ENCODE peak calls at places on chromosomes 5 and 9, in ten cellular contexts. R is NB4, S is esophagus muscularis mucosa, C is IMR-90, X is body of pancreas, F is A549, J is uterus, N is thyroid gland, K is tibial nerve, A is HCT116. H is an unnamed sample.

GRCh38 chr5:56440871-56441740 is 208.0 kb upstream of the ANKRD55 start:
- DNase-seq in R (peak), S (no peak), C (peak), X (no peak), F (peak), J (peak), N (peak), K (no peak), A (no peak), H (peak)

GRCh38 chr9:111872886-111873285 is 23.7 kb upstream of the UGCG start:
- DNase-seq in R (no peak), S (no peak), C (no peak), X (no peak), F (no peak), J (no peak), N (no peak), K (no peak), A (no peak), H (no peak)

GRCh38 chr5:97903742-97904141 is 720.7 kb upstream of the RIOK2 start:
- DNase-seq in R (no peak), S (no peak), C (no peak), X (no peak), F (no peak), J (no peak), N (no peak), K (no peak), A (no peak), H (no peak)

GRCh38 chr9:37787059-37787458 is 2.2 kb upstream of the EXOSC3 start:
- DNase-seq in R (no peak), S (no peak), C (no peak), X (no peak), F (no peak), J (no peak), N (no peak), K (no peak), A (no peak), H (no peak)

GRCh38 chr9:108322326-108323098 is 533.3 kb downstream of the ACTL7B start:
- DNase-seq in R (no peak), S (no peak), C (no peak), X (no peak), F (no peak), J (no peak), N (no peak), K (no peak), A (no peak), H (no peak)

GRCh38 chr5:17221843-17222614 is 4.6 kb downstream of the BASP1 start:
- DNase-seq in R (peak), S (no peak), C (no peak), X (no peak), F (no peak), J (no peak), N (no peak), K (no peak), A (no peak), H (no peak)

GRCh38 chr9:120892177-120892747 is 15.3 kb upstream of the PHF19 start:
- DNase-seq in R (no peak), S (no peak), C (no peak), X (no peak), F (no peak), J (no peak), N (no peak), K (no peak), A (no peak), H (no peak)

GRCh38 chr5:2194949-2195348 is 312.2 kb upstream of the IRX4 start:
- DNase-seq in R (no peak), S (no peak), C (no peak), X (no peak), F (no peak), J (no peak), N (no peak), K (no peak), A (no peak), H (no peak)

GRCh38 chr9:7622481-7622880 is 177.1 kb downstream of the DMAC1 start:
- DNase-seq in R (no peak), S (no peak), C (no peak), X (no peak), F (no peak), J (no peak), N (no peak), K (no peak), A (no peak), H (no peak)

GRCh38 chr5:64958757-64959391 is 190.1 kb downstream of the CWC27 start:
- DNase-seq in R (peak), S (no peak), C (peak), X (no peak), F (peak), J (no peak), N (no peak), K (no peak), A (peak), H (peak)

GRCh38 chr5:139395844-139396640 is 1.1 kb upstream of the PROB1 start:
- DNase-seq in R (no peak), S (no peak), C (no peak), X (no peak), F (no peak), J (no peak), N (no peak), K (no peak), A (no peak), H (no peak)

GRCh38 chr9:113953541-113953940 is 77.4 kb downstream of the ZNF618 start:
- DNase-seq in R (no peak), S (no peak), C (peak), X (no peak), F (no peak), J (no peak), N (no peak), K (no peak), A (no peak), H (no peak)

GRCh38 chr9:123356851-123357747 is 1.1 kb downstream of the CRB2 start:
- DNase-seq in R (no peak), S (no peak), C (no peak), X (no peak), F (no peak), J (no peak), N (no peak), K (no peak), A (no peak), H (no peak)

GRCh38 chr9:120583958-120584369 is 4.0 kb upstream of the CDK5RAP2 start:
- DNase-seq in R (peak), S (no peak), C (peak), X (peak), F (peak), J (no peak), N (no peak), K (no peak), A (peak), H (peak)

GRCh38 chr5:143265995-143266394 is 137.5 kb downstream of the NR3C1 start:
- DNase-seq in R (no peak), S (no peak), C (no peak), X (no peak), F (no peak), J (no peak), N (no peak), K (no peak), A (no peak), H (no peak)

GRCh38 chr5:181187500-181188213 is 17.3 kb downstream of the TRIM7 start:
- DNase-seq in R (peak), S (no peak), C (peak), X (peak), F (peak), J (peak), N (peak), K (peak), A (peak), H (no peak)

GRCh38 chr9:79883073-79883645 is 311.4 kb downstream of the TLE4 start:
- DNase-seq in R (peak), S (no peak), C (no peak), X (no peak), F (no peak), J (no peak), N (no peak), K (no peak), A (no peak), H (no peak)

GRCh38 chr9:88781500-88782391 is 209.5 kb upstream of the S1PR3 start:
- DNase-seq in R (peak), S (peak), C (peak), X (no peak), F (peak), J (peak), N (no peak), K (no peak), A (no peak), H (peak)

GRCh38 chr5:170629566-170630175 is 125.9 kb downstream of the KCNIP1 start:
- DNase-seq in R (no peak), S (no peak), C (no peak), X (no peak), F (no peak), J (no peak), N (no peak), K (no peak), A (no peak), H (no peak)

GRCh38 chr5:15690611-15691010 is 190.6 kb downstream of the FBXL7 start:
- DNase-seq in R (no peak), S (no peak), C (peak), X (no peak), F (no peak), J (no peak), N (no peak), K (no peak), A (no peak), H (no peak)

GRCh38 chr5:6110441-6111005 is 267.8 kb downstream of the MED10 start:
- DNase-seq in R (no peak), S (peak), C (no peak), X (no peak), F (no peak), J (no peak), N (no peak), K (no peak), A (no peak), H (no peak)

GRCh38 chr5:159905496-159905895 is 10.8 kb upstream of the ADRA1B start:
- DNase-seq in R (peak), S (no peak), C (peak), X (no peak), F (peak), J (no peak), N (no peak), K (no peak), A (peak), H (no peak)

GRCh38 chr5:143031781-143032724 is 261.9 kb downstream of the ARHGAP26 start:
- DNase-seq in R (no peak), S (no peak), C (no peak), X (no peak), F (no peak), J (no peak), N (no peak), K (no peak), A (no peak), H (no peak)

GRCh38 chr5:37768362-37768761 is 71.5 kb downstream of the GDNF start:
- DNase-seq in R (no peak), S (no peak), C (no peak), X (no peak), F (no peak), J (no peak), N (no peak), K (no peak), A (no peak), H (no peak)

GRCh38 chr9:77215874-77216273 is 38.5 kb downstream of the VPS13A start:
- DNase-seq in R (peak), S (no peak), C (peak), X (no peak), F (peak), J (no peak), N (no peak), K (no peak), A (no peak), H (peak)

GRCh38 chr5:14407746-14408175 is 173.8 kb upstream of the OTULINL start:
- DNase-seq in R (no peak), S (no peak), C (no peak), X (no peak), F (no peak), J (no peak), N (no peak), K (no peak), A (no peak), H (no peak)

GRCh38 chr9:131577005-131578000 is 32.0 kb downstream of the PRRT1B start:
- DNase-seq in R (no peak), S (no peak), C (no peak), X (no peak), F (no peak), J (no peak), N (no peak), K (no peak), A (no peak), H (no peak)

GRCh38 chr5:64384761-64385160 is 121.1 kb upstream of the RGS7BP start:
- DNase-seq in R (peak), S (no peak), C (no peak), X (no peak), F (peak), J (no peak), N (no peak), K (no peak), A (peak), H (peak)

GRCh38 chr5:147391781-147392180 is 118.1 kb downstream of the DPYSL3 start:
- DNase-seq in R (peak), S (no peak), C (peak), X (peak), F (peak), J (peak), N (peak), K (no peak), A (peak), H (peak)

GRCh38 chr9:129597355-129598088 is 23.4 kb downstream of the C9orf50 start:
- DNase-seq in R (no peak), S (no peak), C (peak), X (peak), F (peak), J (peak), N (peak), K (no peak), A (peak), H (no peak)

GRCh38 chr5:169114466-169114865 is 186.5 kb downstream of the SLIT3 start:
- DNase-seq in R (no peak), S (no peak), C (no peak), X (no peak), F (no peak), J (no peak), N (no peak), K (no peak), A (no peak), H (no peak)

GRCh38 chr9:108476574-108476973 is 379.2 kb downstream of the ACTL7B start:
- DNase-seq in R (no peak), S (no peak), C (peak), X (no peak), F (no peak), J (no peak), N (no peak), K (no peak), A (no peak), H (no peak)

GRCh38 chr5:14048434-14048833 is 94.7 kb upstream of the TRIO start:
- DNase-seq in R (no peak), S (no peak), C (peak), X (no peak), F (no peak), J (no peak), N (no peak), K (no peak), A (no peak), H (no peak)

GRCh38 chr9:69970001-69970531 is 73.6 kb upstream of the MAMDC2 start:
- DNase-seq in R (no peak), S (no peak), C (no peak), X (no peak), F (no peak), J (no peak), N (no peak), K (no peak), A (no peak), H (no peak)

GRCh38 chr9:130680836-130681768 is 12.5 kb upstream of the EXOSC2 start:
- DNase-seq in R (peak), S (no peak), C (peak), X (peak), F (peak), J (peak), N (peak), K (no peak), A (peak), H (peak)

GRCh38 chr9:128495804-128496417 is 8.6 kb upstream of the GLE1 start:
- DNase-seq in R (no peak), S (no peak), C (no peak), X (no peak), F (peak), J (no peak), N (no peak), K (no peak), A (peak), H (no peak)

GRCh38 chr5:139748505-139748826 is 47.1 kb upstream of the PSD2 start:
- DNase-seq in R (no peak), S (no peak), C (no peak), X (no peak), F (no peak), J (no peak), N (no peak), K (no peak), A (no peak), H (no peak)

GRCh38 chr5:95667219-95667618 is 15.6 kb downstream of the SPATA9 start:
- DNase-seq in R (no peak), S (no peak), C (no peak), X (no peak), F (no peak), J (no peak), N (no peak), K (no peak), A (no peak), H (no peak)

GRCh38 chr5:95667678-95668077 is 15.1 kb downstream of the SPATA9 start:
- DNase-seq in R (no peak), S (no peak), C (no peak), X (no peak), F (no peak), J (no peak), N (no peak), K (no peak), A (no peak), H (no peak)

GRCh38 chr5:95660060-95660459 is 13.5 kb downstream of the RFESD start:
- DNase-seq in R (no peak), S (no peak), C (no peak), X (no peak), F (no peak), J (no peak), N (no peak), K (no peak), A (no peak), H (no peak)

GRCh38 chr5:95664204-95664786 is 17.7 kb downstream of the RFESD start:
- DNase-seq in R (peak), S (no peak), C (peak), X (peak), F (no peak), J (no peak), N (peak), K (no peak), A (peak), H (peak)

DNA sequence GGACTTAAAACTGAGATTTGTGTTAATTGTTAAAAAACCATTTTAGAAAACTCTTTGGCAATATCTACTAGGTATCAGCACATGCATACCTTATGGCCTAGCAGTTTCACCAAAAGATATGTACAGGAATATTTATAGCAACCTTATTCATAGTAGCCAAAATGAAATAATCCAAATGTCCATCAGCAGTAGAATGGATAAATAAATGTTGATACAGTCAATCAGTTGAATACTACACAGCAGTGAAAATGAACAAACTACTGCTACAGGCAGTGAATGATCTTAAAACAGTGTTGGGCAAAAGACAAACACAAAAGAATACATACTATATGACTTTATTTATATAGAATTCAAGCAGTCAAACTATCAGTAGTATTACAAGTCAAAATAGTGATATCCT is 16.4 kb downstream of the RFESD start:
- DNase-seq in R (no peak), S (no peak), C (no peak), X (no peak), F (no peak), J (no peak), N (no peak), K (no peak), A (no peak), H (no peak)
- TF ChIP-seq POLR2A in R (no peak), S (no peak), C (no peak), X (no peak), F (no peak), J (no peak), N (no peak), K (no peak), A (no peak), H (peak)

DNA sequence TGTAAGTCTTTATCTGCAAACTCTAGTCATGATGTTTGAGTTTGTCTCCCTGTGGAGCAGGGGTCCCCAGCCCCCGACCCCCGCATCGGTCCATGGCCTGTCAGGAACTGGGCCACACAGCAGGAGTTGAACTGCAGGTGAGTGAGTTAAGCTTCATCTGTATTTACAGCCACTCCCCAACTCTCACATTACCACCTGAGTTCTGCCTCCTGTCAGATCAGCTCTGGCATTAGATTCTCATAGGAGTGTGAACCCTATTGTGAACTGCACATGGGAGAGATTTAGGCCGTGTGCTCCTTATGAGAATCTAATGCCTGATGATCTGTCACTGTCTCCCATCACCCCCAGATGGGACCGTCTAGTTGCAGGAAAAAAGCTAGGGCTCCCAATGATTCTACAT is 7.0 kb downstream of the C9orf85 start:
- DNase-seq in R (no peak), S (no peak), C (no peak), X (no peak), F (no peak), J (no peak), N (no peak), K (no peak), A (no peak), H (no peak)
- TF ChIP-seq POLR2A in R (no peak), S (no peak), C (no peak), X (no peak), F (no peak), J (no peak), N (no peak), K (no peak), A (no peak), H (no peak)

GRCh38 chr9:103713631-103714030 is 380.5 kb upstream of the SMC2 start:
- DNase-seq in R (no peak), S (no peak), C (no peak), X (no peak), F (no peak), J (no peak), N (no peak), K (no peak), A (no peak), H (no peak)
- TF ChIP-seq POLR2A in R (no peak), S (no peak), C (no peak), X (no peak), F (no peak), J (no peak), N (no peak), K (no peak), A (no peak), H (no peak)

GRCh38 chr9:104875320-104875719 is 52.6 kb downstream of the ABCA1 start:
- DNase-seq in R (no peak), S (no peak), C (no peak), X (no peak), F (no peak), J (no peak), N (no peak), K (no peak), A (no peak), H (no peak)

GRCh38 chr9:104875897-104876296 is 52.1 kb downstream of the ABCA1 start:
- DNase-seq in R (no peak), S (no peak), C (no peak), X (no peak), F (no peak), J (no peak), N (no peak), K (no peak), A (no peak), H (no peak)

GRCh38 chr9:104879555-104880318 is 48.2 kb downstream of the ABCA1 start:
- DNase-seq in R (no peak), S (no peak), C (peak), X (no peak), F (no peak), J (no peak), N (no peak), K (no peak), A (no peak), H (no peak)

GRCh38 chr9:104872959-104873850 is 54.8 kb downstream of the ABCA1 start:
- DNase-seq in R (peak), S (peak), C (peak), X (no peak), F (peak), J (peak), N (peak), K (no peak), A (no peak), H (peak)

GRCh38 chr9:104876587-104876986 is 51.4 kb downstream of the ABCA1 start:
- DNase-seq in R (no peak), S (no peak), C (no peak), X (no peak), F (no peak), J (no peak), N (no peak), K (no peak), A (no peak), H (no peak)
- TF ChIP-seq POLR2A in R (no peak), S (no peak), C (no peak), X (no peak), F (no peak), J (no peak), N (no peak), K (no peak), A (no peak), H (no peak)

GRCh38 chr9:135141183-135141774 is 53.8 kb downstream of the OLFM1 start:
- DNase-seq in R (no peak), S (no peak), C (no peak), X (no peak), F (no peak), J (no peak), N (no peak), K (no peak), A (no peak), H (no peak)
- TF ChIP-seq POLR2A in R (no peak), S (no peak), C (no peak), X (no peak), F (no peak), J (no peak), N (no peak), K (no peak), A (no peak), H (no peak)

GRCh38 chr9:86093788-86094555 is 5.4 kb downstream of the GOLM1 start:
- DNase-seq in R (peak), S (no peak), C (peak), X (peak), F (peak), J (no peak), N (no peak), K (no peak), A (peak), H (peak)
- TF ChIP-seq POLR2A in R (no peak), S (no peak), C (no peak), X (no peak), F (no peak), J (no peak), N (no peak), K (no peak), A (no peak), H (no peak)

GRCh38 chr9:33105939-33106338 is 29.5 kb upstream of the SMU1 start:
- DNase-seq in R (no peak), S (no peak), C (peak), X (no peak), F (no peak), J (no peak), N (no peak), K (no peak), A (no peak), H (no peak)
- TF ChIP-seq POLR2A in R (no peak), S (no peak), C (no peak), X (no peak), F (no peak), J (no peak), N (no peak), K (no peak), A (no peak), H (no peak)

H was measured in erythroblast.